ENCODE peak calls at places on chromosomes 6 and 20, in eight cellular contexts. H, A, I, K, W, X, S and M are unnamed samples.

GRCh38 chr20:19956976-19957375 is 60.2 kb upstream of the NAA20 start:
- DNase-seq in I (no peak), K (no peak), A (no peak), H (no peak), S (no peak), W (no peak), X (no peak), M (no peak)

GRCh38 chr6:36986704-36987047 is 680 bp upstream of the MTCH1 start:
- DNase-seq in X (no peak), I (no peak), H (no peak), W (no peak), A (no peak), S (no peak), K (no peak), M (no peak)

GRCh38 chr20:63828951-63829350 is 2.1 kb downstream of the ZBTB46 start:
- DNase-seq in K (no peak), S (no peak), X (no peak), I (no peak), H (no peak), A (no peak), W (no peak), M (no peak)

GRCh38 chr20:19785886-19786285 is 27.8 kb downstream of the RIN2 start:
- DNase-seq in W (no peak), H (no peak), K (no peak), X (no peak), S (no peak), I (no peak), A (no peak), M (peak)

GRCh38 chr6:20868397-20869185 is 334.3 kb downstream of the CDKAL1 start:
- DNase-seq in I (peak), X (no peak), A (no peak), W (no peak), K (no peak), H (no peak), S (no peak), M (peak)

GRCh38 chr20:20446613-20447012 is 78.7 kb downstream of the INSM1 start:
- DNase-seq in H (no peak), A (no peak), K (no peak), I (no peak), X (no peak), W (no peak), S (no peak), M (no peak)

GRCh38 chr6:169839493-169839892 is 88.1 kb downstream of the ERMARD start:
- DNase-seq in H (no peak), S (no peak), W (no peak), K (no peak), I (no peak), A (peak), X (no peak), M (no peak)

GRCh38 chr6:147204843-147205311 is 660 bp downstream of the STXBP5 start:
- DNase-seq in A (no peak), W (no peak), I (no peak), X (no peak), K (no peak), H (no peak), S (no peak), M (no peak)

GRCh38 chr6:2730353-2730752 is 20.4 kb downstream of the MYLK4 start:
- DNase-seq in W (no peak), A (no peak), X (no peak), K (no peak), S (no peak), I (no peak), H (no peak), M (no peak)

GRCh38 chr6:15623282-15624116 is 39.3 kb downstream of the DTNBP1 start:
- DNase-seq in S (no peak), H (peak), I (no peak), X (no peak), K (no peak), W (no peak), A (no peak), M (no peak)

GRCh38 chr20:54068966-54069365 is 1.4 kb downstream of the BCAS1 start:
- DNase-seq in I (no peak), H (no peak), K (no peak), W (no peak), X (no peak), S (no peak), A (no peak), M (no peak)

GRCh38 chr20:54067606-54068174 is 2.7 kb downstream of the BCAS1 start:
- DNase-seq in S (no peak), W (no peak), I (peak), K (peak), X (peak), H (peak), A (no peak), M (no peak)

GRCh38 chr20:54069501-54069971 is 858 bp downstream of the BCAS1 start:
- DNase-seq in S (no peak), W (no peak), A (no peak), I (no peak), H (no peak), X (no peak), K (no peak), M (no peak)

GRCh38 chr20:54068495-54068894 is 1.9 kb downstream of the BCAS1 start:
- DNase-seq in X (no peak), W (no peak), H (no peak), A (no peak), S (no peak), K (no peak), I (no peak), M (no peak)

GRCh38 chr20:54070187-54070987 is at the start of gene BCAS1:
- DNase-seq in A (no peak), I (peak), K (no peak), W (no peak), X (peak), S (no peak), H (peak), M (no peak)
- TF ChIP-seq POLR2A in A (no peak), I (no peak), K (no peak), W (no peak), X (peak), S (no peak), H (no peak), M (no peak)

GRCh38 chr6:45512594-45512993 is 134.9 kb upstream of the SUPT3H start:
- DNase-seq in W (no peak), K (no peak), X (no peak), H (no peak), I (no peak), A (no peak), S (no peak), M (no peak)

GRCh38 chr6:45513331-45513730 is 135.6 kb upstream of the SUPT3H start:
- DNase-seq in S (no peak), X (no peak), W (no peak), A (no peak), K (no peak), I (no peak), H (no peak), M (no peak)

GRCh38 chr6:45509426-45509825 is 131.7 kb upstream of the SUPT3H start:
- DNase-seq in X (no peak), K (no peak), I (no peak), A (no peak), W (no peak), S (no peak), H (no peak), M (no peak)

GRCh38 chr6:45514454-45514853 is 136.7 kb upstream of the SUPT3H start:
- DNase-seq in H (no peak), S (no peak), K (no peak), X (no peak), I (no peak), A (no peak), W (no peak), M (no peak)

GRCh38 chr6:45513843-45514242 is 136.1 kb upstream of the SUPT3H start:
- DNase-seq in H (no peak), S (no peak), I (no peak), K (no peak), W (no peak), X (no peak), A (no peak), M (no peak)
- H3K4me3 ChIP-seq in H (no peak), S (no peak), I (no peak), K (no peak), W (no peak), X (no peak), A (no peak), M (no peak)

GRCh38 chr6:157904999-157905398 is 76.7 kb upstream of the SYNJ2 start:
- DNase-seq in X (no peak), W (no peak), K (no peak), H (no peak), A (no peak), I (no peak), S (no peak), M (no peak)

GRCh38 chr6:157907651-157908050 is 74.0 kb upstream of the SYNJ2 start:
- DNase-seq in A (no peak), W (no peak), S (no peak), H (no peak), K (no peak), I (no peak), X (no peak), M (no peak)

GRCh38 chr6:157908369-157909281 is 73.0 kb upstream of the SYNJ2 start:
- DNase-seq in S (no peak), I (no peak), W (no peak), K (no peak), H (no peak), A (peak), X (no peak), M (no peak)

GRCh38 chr6:157906537-157907061 is 75.1 kb upstream of the SYNJ2 start:
- DNase-seq in X (no peak), K (no peak), H (no peak), A (no peak), S (no peak), I (no peak), W (no peak), M (no peak)

DNA sequence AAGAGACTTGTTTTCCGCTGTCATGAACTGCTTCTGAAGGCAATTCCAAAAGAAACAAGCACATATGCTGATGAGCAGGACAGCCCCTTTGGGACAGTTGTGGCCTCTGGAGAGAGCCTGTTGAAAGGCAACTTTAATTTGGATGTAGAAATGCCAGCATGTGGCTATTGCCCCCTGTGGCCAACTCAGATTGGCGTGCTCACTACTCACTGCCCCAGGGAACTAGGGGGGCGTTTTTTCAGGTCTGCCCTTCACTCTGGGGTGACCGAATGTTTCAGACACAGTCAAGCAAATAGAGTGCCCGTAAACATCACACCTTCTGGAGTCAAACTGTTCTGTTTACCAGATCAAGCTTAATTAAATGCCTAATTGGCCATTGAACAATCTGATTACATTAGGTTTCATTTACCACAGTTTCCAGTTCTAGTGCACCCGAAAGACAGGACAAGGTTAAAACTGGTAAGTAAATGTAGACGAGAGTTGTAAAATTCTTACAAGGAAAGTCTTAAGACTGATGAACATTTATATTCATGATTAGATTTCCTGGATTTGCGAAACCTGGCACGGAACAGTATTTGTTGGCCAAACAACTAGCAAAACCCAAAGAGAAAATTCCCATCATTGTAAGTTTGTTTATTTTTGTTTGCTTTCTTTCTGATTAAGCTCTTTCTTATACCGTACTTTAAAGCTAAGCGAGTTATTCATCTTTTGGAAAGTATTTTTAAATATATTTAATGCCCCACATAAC is 75.9 kb upstream of the SYNJ2 start:
- DNase-seq in I (no peak), A (no peak), K (no peak), W (no peak), S (no peak), H (no peak), X (no peak), M (no peak)
- TF ChIP-seq CTCF in I (no peak), A (peak), K (no peak), W (no peak), S (no peak), H (no peak), X (no peak), M (no peak)

DNA sequence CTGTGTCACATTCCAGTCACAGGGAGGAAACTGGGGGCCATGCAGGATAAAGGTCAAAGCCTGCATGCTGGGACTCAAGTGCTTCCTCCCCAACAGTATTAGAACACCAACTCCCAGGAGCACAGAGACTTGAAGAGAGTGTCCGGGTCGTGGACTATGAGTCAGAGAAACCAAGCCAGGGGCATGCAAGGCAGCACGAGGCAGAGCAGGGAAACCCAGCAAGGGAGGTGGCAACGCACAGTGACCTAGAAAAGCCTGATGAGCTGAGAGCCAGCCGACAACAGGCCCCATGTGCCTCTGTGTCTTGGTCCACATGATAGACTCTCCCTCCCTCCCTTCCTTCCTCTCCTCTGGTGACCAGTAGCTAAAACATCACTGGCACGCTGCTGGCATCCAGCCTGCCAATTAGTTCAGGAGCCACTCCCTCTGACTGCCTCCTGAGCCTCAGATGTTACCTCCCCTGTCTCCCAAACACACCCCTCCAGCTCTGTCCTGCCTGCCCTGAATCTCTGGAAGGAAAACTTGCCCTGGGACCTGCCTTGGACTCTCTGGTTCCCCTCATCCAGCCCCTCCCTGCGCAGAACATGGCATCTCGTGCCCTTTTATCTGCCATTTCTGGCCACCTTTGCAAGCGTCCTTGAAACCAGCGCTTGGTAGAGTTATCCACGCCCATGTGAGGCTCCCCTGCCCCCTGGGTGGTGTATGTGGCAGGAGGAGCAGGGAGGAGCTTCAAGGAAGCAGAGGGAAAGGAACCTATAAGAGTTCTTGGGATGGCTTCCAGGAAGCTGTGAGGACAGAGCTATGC is 16.2 kb upstream of the RNF39 start:
- DNase-seq in A (no peak), W (no peak), X (peak), H (peak), K (no peak), I (no peak), S (no peak), M (peak)
- TF ChIP-seq POLR2A in A (no peak), W (no peak), X (peak), H (no peak), K (no peak), I (no peak), S (no peak), M (no peak)

GRCh38 chr20:25984933-25985332 is 288.3 kb upstream of the ZNF337 start:
- DNase-seq in S (peak), I (peak), K (no peak), W (no peak), A (no peak), X (no peak), H (no peak), M (peak)
- H3K4me3 ChIP-seq in S (peak), I (no peak), K (no peak), W (no peak), A (peak), X (no peak), H (no peak), M (peak)